ENCODE peak calls at places on chromosomes 16 and 17, in four cellular contexts. V, Z, I and K are unnamed samples.

GRCh38 chr16:78130950-78131349 is 31.5 kb downstream of the WWOX start:
- DNase-seq in V (no peak), Z (no peak), I (no peak), K (no peak)

GRCh38 chr17:50189396-50190277 is 11.8 kb downstream of the COL1A1 start:
- DNase-seq in V (no peak), Z (no peak), I (no peak), K (no peak)

GRCh38 chr17:78130439-78131101 is at the start of gene TMC8:
- DNase-seq in V (no peak), Z (no peak), I (peak), K (no peak)

GRCh38 chr16:1781758-1782407 is 488 bp downstream of the SPSB3 start:
- DNase-seq in V (no peak), Z (no peak), I (no peak), K (no peak)

GRCh38 chr17:75394332-75394918 is 11.1 kb downstream of the GRB2 start:
- DNase-seq in V (no peak), Z (no peak), I (no peak), K (no peak)

GRCh38 chr16:56341656-56342397 is 83.5 kb downstream of the AMFR start:
- DNase-seq in V (no peak), Z (no peak), I (no peak), K (no peak)

GRCh38 chr17:30278032-30278431 is 13.7 kb downstream of the BLMH start:
- DNase-seq in V (no peak), Z (no peak), I (peak), K (no peak)

GRCh38 chr17:33674685-33675084 is 381.6 kb upstream of the ASIC2 start:
- DNase-seq in V (peak), Z (peak), I (peak), K (no peak)

DNA sequence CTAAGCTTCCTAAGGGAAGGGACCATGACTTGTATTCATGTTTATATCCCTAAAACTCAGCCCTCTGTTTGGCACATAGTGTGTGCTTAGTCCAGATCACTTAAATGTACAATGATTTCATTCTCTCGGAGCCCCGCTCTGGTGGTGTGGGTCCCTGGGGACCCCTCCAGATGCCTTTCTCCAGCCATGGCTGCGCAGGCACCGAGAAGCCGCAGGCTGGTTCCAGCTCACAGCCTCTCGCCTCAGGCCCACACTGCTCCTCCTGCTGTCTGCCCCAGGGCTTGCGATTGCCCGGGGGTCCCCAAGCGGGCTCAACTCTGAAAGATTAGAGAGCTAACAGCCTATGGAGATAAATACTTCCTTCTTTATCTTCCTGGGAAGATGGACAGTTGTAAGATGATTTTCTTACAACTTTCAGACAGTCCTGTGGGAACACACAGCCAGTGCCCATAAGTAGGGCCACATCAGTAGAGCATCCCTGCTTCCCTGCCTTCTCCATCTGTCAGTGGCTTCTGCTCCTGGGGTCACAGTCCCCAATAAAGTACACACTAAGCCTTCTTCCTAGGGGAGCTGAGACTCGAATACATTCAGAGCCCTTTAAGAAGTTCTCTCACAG is 66.2 kb downstream of the CENPV start:
- DNase-seq in V (no peak), Z (no peak), I (no peak), K (no peak)
- TF ChIP-seq CTCF in V (no peak), Z (no peak), I (no peak), K (no peak)

GRCh38 chr17:38967290-38967738 is at the start of gene FBXO47:
- DNase-seq in V (peak), Z (peak), I (peak), K (no peak)
- TF ChIP-seq CTCF in V (no peak), Z (peak), I (no peak), K (no peak)

DNA sequence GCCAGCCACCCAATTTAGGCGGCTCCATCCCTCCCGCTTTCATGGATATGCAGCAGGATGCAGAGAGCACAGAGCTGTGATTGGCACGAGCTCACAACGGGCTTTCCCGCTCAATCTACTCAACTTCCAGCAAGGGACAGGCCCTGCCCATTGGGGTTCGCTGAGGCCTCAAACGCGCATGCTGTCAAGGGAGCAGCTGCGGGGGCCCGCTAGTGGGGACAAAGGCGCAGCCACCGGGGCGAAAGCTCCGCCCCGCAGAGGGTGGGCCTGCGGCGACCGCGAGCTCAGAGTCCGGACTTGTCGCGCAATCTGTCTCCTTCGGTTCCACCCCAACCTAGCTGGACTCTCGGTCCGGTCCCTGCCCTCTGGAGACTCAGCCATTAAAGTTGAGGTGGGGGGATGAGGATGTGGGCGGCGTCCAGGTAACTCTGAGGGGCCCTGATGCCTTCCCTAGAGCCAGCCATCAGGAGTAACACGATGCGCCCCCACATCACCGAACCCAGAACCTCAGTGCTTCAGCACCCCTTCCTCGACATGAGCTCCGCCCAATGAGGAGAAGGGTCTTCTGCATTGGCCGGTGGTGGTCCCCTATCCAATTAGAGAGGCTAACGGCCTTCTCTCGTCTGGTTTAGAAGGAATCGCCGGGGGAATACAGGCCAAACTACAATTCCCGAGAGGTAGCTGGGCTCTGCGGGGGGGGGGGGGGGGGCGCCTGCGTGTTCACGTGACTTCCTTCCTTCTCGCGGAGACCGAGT is 489 bp upstream of the NFATC3 start:
- DNase-seq in V (peak), Z (peak), I (peak), K (peak)
- TF ChIP-seq CTCF in V (peak), Z (peak), I (peak), K (no peak)

GRCh38 chr17:43588121-43588520 is 42.0 kb upstream of the ETV4 start:
- DNase-seq in V (no peak), Z (no peak), I (no peak), K (no peak)

GRCh38 chr17:43588664-43589435 is 42.7 kb upstream of the ETV4 start:
- DNase-seq in V (peak), Z (peak), I (no peak), K (no peak)

GRCh38 chr17:43587647-43588046 is 41.5 kb upstream of the ETV4 start:
- DNase-seq in V (no peak), Z (no peak), I (no peak), K (no peak)

GRCh38 chr17:43595466-43595865 is 49.3 kb upstream of the ETV4 start:
- DNase-seq in V (no peak), Z (no peak), I (no peak), K (no peak)

GRCh38 chr17:43591750-43592562 is 45.8 kb upstream of the ETV4 start:
- DNase-seq in V (peak), Z (no peak), I (no peak), K (no peak)
- TF ChIP-seq CTCF in V (no peak), Z (no peak), I (no peak), K (no peak)

GRCh38 chr17:40554646-40555295 is 10.5 kb downstream of the CCR7 start:
- DNase-seq in V (peak), Z (peak), I (no peak), K (no peak)
- TF ChIP-seq CTCF in V (no peak), Z (no peak), I (no peak), K (no peak)